ENCODE peak calls at places on chromosome 11, in four cellular contexts. One of them, this sample, is unnamed.

GRCh38 chr11:122747358-122747757 is 90.9 kb upstream of the CRTAM start:
- DNase-seq in hepatocyte: no peak
- DNase-seq in left ventricle myocardium inferior: no peak
- DNase-seq in CD8-positive, alpha-beta memory T cell: no peak
- DNase-seq in this sample: no peak

GRCh38 chr11:101487775-101488174 is 96.0 kb downstream of the TRPC6 start:
- DNase-seq in hepatocyte: no peak
- DNase-seq in left ventricle myocardium inferior: no peak
- DNase-seq in CD8-positive, alpha-beta memory T cell: no peak
- DNase-seq in this sample: peak

GRCh38 chr11:362642-363442 is 6.5 kb upstream of the B4GALNT4 start:
- DNase-seq in hepatocyte: no peak
- DNase-seq in left ventricle myocardium inferior: no peak
- DNase-seq in CD8-positive, alpha-beta memory T cell: no peak
- DNase-seq in this sample: no peak

GRCh38 chr11:83990160-83990733 is 704.1 kb upstream of the CCDC90B start:
- DNase-seq in hepatocyte: peak
- DNase-seq in left ventricle myocardium inferior: peak
- DNase-seq in CD8-positive, alpha-beta memory T cell: no peak
- DNase-seq in this sample: no peak

GRCh38 chr11:72430743-72431570 is 3.4 kb downstream of the CLPB start:
- DNase-seq in hepatocyte: peak
- DNase-seq in left ventricle myocardium inferior: peak
- DNase-seq in CD8-positive, alpha-beta memory T cell: no peak
- DNase-seq in this sample: peak

GRCh38 chr11:113557926-113558325 is 82.7 kb upstream of the DRD2 start:
- DNase-seq in hepatocyte: no peak
- DNase-seq in left ventricle myocardium inferior: no peak
- DNase-seq in CD8-positive, alpha-beta memory T cell: no peak
- DNase-seq in this sample: no peak

GRCh38 chr11:363948-364761 is 5.1 kb upstream of the B4GALNT4 start:
- DNase-seq in hepatocyte: peak
- DNase-seq in left ventricle myocardium inferior: no peak
- DNase-seq in CD8-positive, alpha-beta memory T cell: peak
- DNase-seq in this sample: no peak

GRCh38 chr11:130908061-130908460 is 8.2 kb downstream of the SNX19 start:
- DNase-seq in hepatocyte: no peak
- DNase-seq in left ventricle myocardium inferior: no peak
- DNase-seq in CD8-positive, alpha-beta memory T cell: no peak
- DNase-seq in this sample: no peak

GRCh38 chr11:114147389-114148382 is 88.2 kb downstream of the ZBTB16 start:
- DNase-seq in hepatocyte: no peak
- DNase-seq in left ventricle myocardium inferior: no peak
- DNase-seq in CD8-positive, alpha-beta memory T cell: no peak
- DNase-seq in this sample: peak

GRCh38 chr11:19691815-19692214 is 20.8 kb upstream of the NAV2 start:
- DNase-seq in hepatocyte: no peak
- DNase-seq in left ventricle myocardium inferior: no peak
- DNase-seq in CD8-positive, alpha-beta memory T cell: no peak
- DNase-seq in this sample: no peak

GRCh38 chr11:16603890-16604783 is 134.3 kb upstream of the C11orf58 start:
- DNase-seq in hepatocyte: peak
- DNase-seq in left ventricle myocardium inferior: peak
- DNase-seq in CD8-positive, alpha-beta memory T cell: no peak
- DNase-seq in this sample: peak

GRCh38 chr11:2108675-2109481 is 30.3 kb downstream of the IGF2 start:
- DNase-seq in hepatocyte: no peak
- DNase-seq in left ventricle myocardium inferior: no peak
- DNase-seq in CD8-positive, alpha-beta memory T cell: no peak
- DNase-seq in this sample: no peak

GRCh38 chr11:102727890-102728289 is 3.1 kb upstream of the MMP8 start:
- DNase-seq in hepatocyte: no peak
- DNase-seq in left ventricle myocardium inferior: no peak
- DNase-seq in CD8-positive, alpha-beta memory T cell: no peak
- DNase-seq in this sample: peak

GRCh38 chr11:45400594-45400993 is 114.5 kb upstream of the SYT13 start:
- DNase-seq in hepatocyte: no peak
- DNase-seq in left ventricle myocardium inferior: no peak
- DNase-seq in CD8-positive, alpha-beta memory T cell: no peak
- DNase-seq in this sample: no peak

GRCh38 chr11:12786891-12787290 is 112.7 kb downstream of the TEAD1 start:
- DNase-seq in hepatocyte: no peak
- DNase-seq in left ventricle myocardium inferior: no peak
- DNase-seq in CD8-positive, alpha-beta memory T cell: no peak
- DNase-seq in this sample: no peak

GRCh38 chr11:72743321-72744221 is 8.6 kb downstream of the ARAP1 start:
- DNase-seq in hepatocyte: no peak
- DNase-seq in left ventricle myocardium inferior: no peak
- DNase-seq in CD8-positive, alpha-beta memory T cell: peak
- DNase-seq in this sample: no peak

GRCh38 chr11:103807806-103808205 is 228.6 kb upstream of the DDI1 start:
- DNase-seq in hepatocyte: no peak
- DNase-seq in left ventricle myocardium inferior: no peak
- DNase-seq in CD8-positive, alpha-beta memory T cell: no peak
- DNase-seq in this sample: peak

GRCh38 chr11:46352063-46352841 is 5.0 kb downstream of the DGKZ start:
- DNase-seq in hepatocyte: peak
- DNase-seq in left ventricle myocardium inferior: no peak
- DNase-seq in CD8-positive, alpha-beta memory T cell: peak
- DNase-seq in this sample: peak

GRCh38 chr11:59028105-59028504 is 58.0 kb upstream of the GLYATL1B start:
- DNase-seq in hepatocyte: no peak
- DNase-seq in left ventricle myocardium inferior: no peak
- DNase-seq in CD8-positive, alpha-beta memory T cell: no peak
- DNase-seq in this sample: no peak

GRCh38 chr11:117735350-117735977 is 61.6 kb downstream of the DSCAML1 start:
- DNase-seq in hepatocyte: no peak
- DNase-seq in left ventricle myocardium inferior: no peak
- DNase-seq in CD8-positive, alpha-beta memory T cell: no peak
- DNase-seq in this sample: no peak

GRCh38 chr11:73716153-73717056 is 44.5 kb downstream of the RAB6A start:
- DNase-seq in hepatocyte: no peak
- DNase-seq in left ventricle myocardium inferior: no peak
- DNase-seq in CD8-positive, alpha-beta memory T cell: no peak
- DNase-seq in this sample: no peak

GRCh38 chr11:1196516-1197391 is 26.1 kb upstream of the MUC5B start:
- DNase-seq in hepatocyte: no peak
- DNase-seq in left ventricle myocardium inferior: peak
- DNase-seq in CD8-positive, alpha-beta memory T cell: no peak
- DNase-seq in this sample: no peak

GRCh38 chr11:46680164-46680760 is 20.2 kb downstream of the ARHGAP1 start:
- DNase-seq in hepatocyte: no peak
- DNase-seq in left ventricle myocardium inferior: peak
- DNase-seq in CD8-positive, alpha-beta memory T cell: no peak
- DNase-seq in this sample: no peak

GRCh38 chr11:46741600-46742484 is 22.8 kb downstream of the F2 start:
- DNase-seq in hepatocyte: no peak
- DNase-seq in left ventricle myocardium inferior: no peak
- DNase-seq in CD8-positive, alpha-beta memory T cell: no peak
- DNase-seq in this sample: no peak

GRCh38 chr11:88480217-88480616 is 142.7 kb upstream of the CTSC start:
- DNase-seq in hepatocyte: no peak
- DNase-seq in left ventricle myocardium inferior: no peak
- DNase-seq in CD8-positive, alpha-beta memory T cell: no peak
- DNase-seq in this sample: no peak

GRCh38 chr11:15189646-15190365 is 75.1 kb downstream of the INSC start:
- DNase-seq in hepatocyte: no peak
- DNase-seq in left ventricle myocardium inferior: no peak
- DNase-seq in CD8-positive, alpha-beta memory T cell: no peak
- DNase-seq in this sample: no peak

GRCh38 chr11:91984033-91984568 is 240.5 kb upstream of the FAT3 start:
- DNase-seq in hepatocyte: no peak
- DNase-seq in left ventricle myocardium inferior: no peak
- DNase-seq in CD8-positive, alpha-beta memory T cell: no peak
- DNase-seq in this sample: no peak

GRCh38 chr11:64303109-64304031 is 2.0 kb upstream of the ESRRA start:
- DNase-seq in hepatocyte: peak
- DNase-seq in left ventricle myocardium inferior: no peak
- DNase-seq in CD8-positive, alpha-beta memory T cell: no peak
- DNase-seq in this sample: no peak

GRCh38 chr11:469684-470667 is 19.9 kb downstream of the PTDSS2 start:
- DNase-seq in hepatocyte: peak
- DNase-seq in left ventricle myocardium inferior: no peak
- DNase-seq in CD8-positive, alpha-beta memory T cell: no peak
- DNase-seq in this sample: peak

GRCh38 chr11:72924568-72925190 is 110.5 kb downstream of the ATG16L2 start:
- DNase-seq in hepatocyte: no peak
- DNase-seq in left ventricle myocardium inferior: no peak
- DNase-seq in CD8-positive, alpha-beta memory T cell: no peak
- DNase-seq in this sample: peak

GRCh38 chr11:59615132-59615636 is 390 bp downstream of the OSBP start:
- DNase-seq in hepatocyte: peak
- DNase-seq in left ventricle myocardium inferior: peak
- DNase-seq in CD8-positive, alpha-beta memory T cell: peak
- DNase-seq in this sample: no peak

GRCh38 chr11:111194789-111195188 is 50.7 kb upstream of the POU2AF2 start:
- DNase-seq in hepatocyte: no peak
- DNase-seq in left ventricle myocardium inferior: no peak
- DNase-seq in CD8-positive, alpha-beta memory T cell: no peak
- DNase-seq in this sample: no peak

GRCh38 chr11:795638-796564 is 2.2 kb downstream of the SLC25A22 start:
- DNase-seq in hepatocyte: peak
- DNase-seq in left ventricle myocardium inferior: peak
- DNase-seq in CD8-positive, alpha-beta memory T cell: peak
- DNase-seq in this sample: peak

GRCh38 chr11:46278387-46279173 is 1.1 kb downstream of the CREB3L1 start:
- DNase-seq in hepatocyte: peak
- DNase-seq in left ventricle myocardium inferior: peak
- DNase-seq in CD8-positive, alpha-beta memory T cell: no peak
- DNase-seq in this sample: peak

DNA sequence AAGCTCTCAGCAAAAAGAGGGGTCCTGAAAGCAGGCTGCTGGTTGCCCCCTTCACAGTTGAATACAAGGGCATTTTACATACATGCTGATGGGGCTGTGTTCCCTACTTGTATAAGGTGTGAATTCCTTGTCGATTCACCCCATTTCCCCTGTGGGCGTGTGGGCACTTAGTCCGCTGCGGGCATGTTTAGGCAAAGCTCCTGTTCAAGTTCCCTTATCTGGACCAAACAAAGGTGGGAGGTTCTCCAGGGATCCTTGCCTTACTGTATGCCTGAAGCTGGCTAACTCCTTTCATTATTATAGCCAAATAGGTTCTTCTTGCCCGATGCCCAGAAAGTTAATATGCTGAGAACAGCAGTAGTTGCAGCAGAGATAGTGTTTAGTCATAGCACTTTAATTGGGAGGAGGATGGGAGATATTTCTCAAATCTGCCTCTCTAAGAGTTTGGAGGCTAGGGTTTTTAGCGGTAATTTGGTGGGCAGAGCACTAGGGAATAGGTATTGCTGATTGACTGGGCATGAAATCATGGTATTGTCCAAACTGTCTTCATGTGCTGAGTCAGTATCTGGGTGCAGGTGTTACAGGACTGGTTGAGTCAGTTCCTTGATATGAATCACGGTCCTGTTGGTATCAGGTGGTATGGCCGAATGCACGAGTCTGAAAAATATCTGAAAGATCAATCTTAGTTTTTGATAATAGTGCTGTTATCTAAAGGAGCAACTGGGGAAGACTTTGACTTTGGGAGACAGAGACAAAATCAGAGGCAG is 32.7 kb downstream of the METTL15 start:
- DNase-seq in hepatocyte: no peak
- DNase-seq in left ventricle myocardium inferior: no peak
- DNase-seq in CD8-positive, alpha-beta memory T cell: no peak
- DNase-seq in this sample: no peak
- H3K27ac ChIP-seq in hepatocyte: no peak
- H3K27ac ChIP-seq in left ventricle myocardium inferior: no peak
- H3K27ac ChIP-seq in CD8-positive, alpha-beta memory T cell: no peak
- H3K27ac ChIP-seq in this sample: no peak

DNA sequence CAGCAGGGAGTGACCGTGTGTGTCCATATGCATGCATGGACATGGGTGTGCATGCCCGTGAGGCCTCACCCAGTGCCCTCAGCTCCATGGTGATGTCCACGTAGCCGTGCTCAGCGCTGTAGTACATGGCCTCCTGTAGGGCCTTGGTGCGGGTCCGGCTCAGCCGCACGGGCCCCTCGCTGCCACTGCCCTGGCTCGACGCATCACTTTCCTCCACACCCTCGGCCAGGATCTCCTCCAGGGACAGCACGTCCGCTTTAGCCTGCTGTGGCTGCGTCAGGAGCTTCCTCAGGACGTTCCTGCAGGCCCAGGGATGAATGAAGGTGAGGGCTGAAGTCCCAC is 57.0 kb downstream of the NAT10 start:
- DNase-seq in hepatocyte: no peak
- DNase-seq in left ventricle myocardium inferior: no peak
- DNase-seq in CD8-positive, alpha-beta memory T cell: no peak
- DNase-seq in this sample: no peak
- H3K27ac ChIP-seq in hepatocyte: no peak
- H3K27ac ChIP-seq in left ventricle myocardium inferior: no peak
- H3K27ac ChIP-seq in CD8-positive, alpha-beta memory T cell: no peak
- H3K27ac ChIP-seq in this sample: no peak

GRCh38 chr11:57263351-57263750 is 26.3 kb upstream of the APLNR start:
- DNase-seq in hepatocyte: no peak
- DNase-seq in left ventricle myocardium inferior: no peak
- DNase-seq in CD8-positive, alpha-beta memory T cell: no peak
- DNase-seq in this sample: no peak
- H3K27ac ChIP-seq in hepatocyte: no peak
- H3K27ac ChIP-seq in left ventricle myocardium inferior: no peak
- H3K27ac ChIP-seq in CD8-positive, alpha-beta memory T cell: no peak
- H3K27ac ChIP-seq in this sample: no peak

DNA sequence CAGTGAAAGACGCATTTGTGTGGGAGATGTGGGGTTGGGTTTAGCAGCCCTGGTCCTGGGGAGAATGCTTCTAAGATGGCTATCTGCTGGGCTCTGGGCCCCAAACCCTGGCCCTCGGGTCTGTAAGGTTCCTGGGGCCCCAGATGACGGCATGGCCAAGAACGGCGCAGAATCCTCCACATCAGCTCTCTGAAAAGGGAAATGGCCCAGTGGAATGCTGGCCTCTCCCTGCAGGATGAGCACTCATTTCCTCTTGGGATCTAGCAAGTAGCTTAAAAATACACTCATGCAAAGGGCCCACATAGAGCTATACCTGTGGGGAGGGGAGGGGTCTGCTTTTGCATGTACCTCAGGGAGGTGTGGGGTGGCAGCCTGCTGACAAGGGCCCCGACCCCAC is 37.5 kb upstream of the LINC01488 start:
- DNase-seq in hepatocyte: no peak
- DNase-seq in left ventricle myocardium inferior: no peak
- DNase-seq in CD8-positive, alpha-beta memory T cell: no peak
- DNase-seq in this sample: peak
- H3K27ac ChIP-seq in hepatocyte: peak
- H3K27ac ChIP-seq in left ventricle myocardium inferior: peak
- H3K27ac ChIP-seq in CD8-positive, alpha-beta memory T cell: peak
- H3K27ac ChIP-seq in this sample: no peak